ENCODE peak calls at places on chromosomes 6 and 20, in seven cellular contexts. One of them, this sample, is unnamed. For H3K9me3, the result is how much of the 10 kb centered on the place peaks cover.

GRCh38 chr20:54043044-54043967 is 27.1 kb downstream of the BCAS1 start:
- DNase-seq in PC-9: no peak
- DNase-seq in HepG2: no peak
- DNase-seq in uterus: no peak
- DNase-seq in endothelial cell of umbilical vein: no peak
- DNase-seq in IMR-90: no peak
- DNase-seq in CD4-positive, CD25-positive, alpha-beta regulatory T cell: no peak
- DNase-seq in this sample: no peak

GRCh38 chr6:105836379-105836778 is 249.8 kb upstream of the PRDM1 start:
- DNase-seq in CD4-positive, CD25-positive, alpha-beta regulatory T cell: no peak
- DNase-seq in endothelial cell of umbilical vein: no peak
- DNase-seq in IMR-90: no peak
- DNase-seq in PC-9: no peak
- DNase-seq in HepG2: no peak
- DNase-seq in uterus: no peak
- DNase-seq in this sample: no peak

GRCh38 chr6:163572612-163573011 is 158.1 kb downstream of the QKI start:
- DNase-seq in HepG2: no peak
- DNase-seq in PC-9: no peak
- DNase-seq in uterus: no peak
- DNase-seq in endothelial cell of umbilical vein: peak
- DNase-seq in IMR-90: peak
- DNase-seq in CD4-positive, CD25-positive, alpha-beta regulatory T cell: no peak
- DNase-seq in this sample: no peak

GRCh38 chr20:58659841-58660240 is 8.8 kb downstream of the STX16 start:
- DNase-seq in CD4-positive, CD25-positive, alpha-beta regulatory T cell: no peak
- DNase-seq in HepG2: no peak
- DNase-seq in endothelial cell of umbilical vein: no peak
- DNase-seq in PC-9: peak
- DNase-seq in IMR-90: no peak
- DNase-seq in uterus: no peak
- DNase-seq in this sample: no peak

GRCh38 chr6:164039954-164040375 is 625.4 kb downstream of the QKI start:
- DNase-seq in PC-9: no peak
- DNase-seq in uterus: peak
- DNase-seq in endothelial cell of umbilical vein: peak
- DNase-seq in CD4-positive, CD25-positive, alpha-beta regulatory T cell: peak
- DNase-seq in HepG2: no peak
- DNase-seq in IMR-90: no peak
- DNase-seq in this sample: no peak

GRCh38 chr6:28742668-28743270 is 181.0 kb downstream of the TRIM27 start:
- DNase-seq in HepG2: peak
- DNase-seq in PC-9: peak
- DNase-seq in uterus: no peak
- DNase-seq in IMR-90: peak
- DNase-seq in endothelial cell of umbilical vein: peak
- DNase-seq in CD4-positive, CD25-positive, alpha-beta regulatory T cell: no peak
- DNase-seq in this sample: no peak

GRCh38 chr6:112233864-112234263 is 20.5 kb downstream of the LAMA4 start:
- DNase-seq in PC-9: no peak
- DNase-seq in IMR-90: peak
- DNase-seq in uterus: no peak
- DNase-seq in HepG2: no peak
- DNase-seq in CD4-positive, CD25-positive, alpha-beta regulatory T cell: no peak
- DNase-seq in endothelial cell of umbilical vein: peak
- DNase-seq in this sample: no peak

GRCh38 chr6:33769248-33769821 is 19.6 kb downstream of the LEMD2 start:
- DNase-seq in uterus: no peak
- DNase-seq in endothelial cell of umbilical vein: no peak
- DNase-seq in CD4-positive, CD25-positive, alpha-beta regulatory T cell: no peak
- DNase-seq in PC-9: no peak
- DNase-seq in IMR-90: no peak
- DNase-seq in HepG2: no peak
- DNase-seq in this sample: no peak

GRCh38 chr6:25389501-25389900 is 110.3 kb downstream of the CARMIL1 start:
- DNase-seq in IMR-90: no peak
- DNase-seq in uterus: no peak
- DNase-seq in CD4-positive, CD25-positive, alpha-beta regulatory T cell: no peak
- DNase-seq in PC-9: no peak
- DNase-seq in endothelial cell of umbilical vein: peak
- DNase-seq in HepG2: no peak
- DNase-seq in this sample: no peak

GRCh38 chr6:44428682-44429081 is 41.2 kb downstream of the CDC5L start:
- DNase-seq in IMR-90: peak
- DNase-seq in CD4-positive, CD25-positive, alpha-beta regulatory T cell: no peak
- DNase-seq in HepG2: no peak
- DNase-seq in endothelial cell of umbilical vein: no peak
- DNase-seq in uterus: no peak
- DNase-seq in PC-9: no peak
- DNase-seq in this sample: no peak

GRCh38 chr6:39076993-39077535 is 28.5 kb downstream of the GLP1R start:
- DNase-seq in HepG2: no peak
- DNase-seq in CD4-positive, CD25-positive, alpha-beta regulatory T cell: no peak
- DNase-seq in endothelial cell of umbilical vein: no peak
- DNase-seq in PC-9: no peak
- DNase-seq in IMR-90: no peak
- DNase-seq in uterus: no peak
- DNase-seq in this sample: no peak

GRCh38 chr20:33209789-33210188 is 7.4 kb upstream of the BPIFA3 start:
- DNase-seq in HepG2: peak
- DNase-seq in CD4-positive, CD25-positive, alpha-beta regulatory T cell: peak
- DNase-seq in IMR-90: peak
- DNase-seq in uterus: peak
- DNase-seq in endothelial cell of umbilical vein: peak
- DNase-seq in PC-9: peak
- DNase-seq in this sample: peak

GRCh38 chr6:75605635-75606034 is 4.0 kb downstream of the SENP6 start:
- DNase-seq in endothelial cell of umbilical vein: no peak
- DNase-seq in IMR-90: no peak
- DNase-seq in uterus: no peak
- DNase-seq in CD4-positive, CD25-positive, alpha-beta regulatory T cell: no peak
- DNase-seq in HepG2: no peak
- DNase-seq in PC-9: no peak
- DNase-seq in this sample: no peak

GRCh38 chr6:126824226-126824625 is 294.2 kb upstream of the RSPO3 start:
- DNase-seq in endothelial cell of umbilical vein: no peak
- DNase-seq in HepG2: no peak
- DNase-seq in CD4-positive, CD25-positive, alpha-beta regulatory T cell: no peak
- DNase-seq in PC-9: no peak
- DNase-seq in IMR-90: no peak
- DNase-seq in uterus: no peak
- DNase-seq in this sample: no peak

GRCh38 chr6:28816909-28817807 is 106.6 kb downstream of the TRIM27 start:
- DNase-seq in PC-9: peak
- DNase-seq in HepG2: peak
- DNase-seq in uterus: no peak
- DNase-seq in IMR-90: peak
- DNase-seq in CD4-positive, CD25-positive, alpha-beta regulatory T cell: no peak
- DNase-seq in endothelial cell of umbilical vein: peak
- DNase-seq in this sample: no peak

GRCh38 chr20:56179051-56179450 is 69.5 kb upstream of the MC3R start:
- DNase-seq in CD4-positive, CD25-positive, alpha-beta regulatory T cell: no peak
- DNase-seq in endothelial cell of umbilical vein: no peak
- DNase-seq in uterus: no peak
- DNase-seq in HepG2: no peak
- DNase-seq in PC-9: no peak
- DNase-seq in IMR-90: no peak
- DNase-seq in this sample: no peak
- H3K9me3 ChIP-seq in CD4-positive, CD25-positive, alpha-beta regulatory T cell: under half
- H3K9me3 ChIP-seq in endothelial cell of umbilical vein: under half
- H3K9me3 ChIP-seq in uterus: under half
- H3K9me3 ChIP-seq in HepG2: under half
- H3K9me3 ChIP-seq in PC-9: under half
- H3K9me3 ChIP-seq in IMR-90: under half
- H3K9me3 ChIP-seq in this sample: under half

GRCh38 chr20:29419378-29419777 is 1838.1 kb upstream of the DEFB115 start:
- DNase-seq in PC-9: no peak
- DNase-seq in CD4-positive, CD25-positive, alpha-beta regulatory T cell: no peak
- DNase-seq in endothelial cell of umbilical vein: no peak
- DNase-seq in HepG2: no peak
- DNase-seq in uterus: no peak
- DNase-seq in IMR-90: no peak
- DNase-seq in this sample: no peak
- H3K9me3 ChIP-seq in PC-9: under half
- H3K9me3 ChIP-seq in CD4-positive, CD25-positive, alpha-beta regulatory T cell: under half
- H3K9me3 ChIP-seq in endothelial cell of umbilical vein: under half
- H3K9me3 ChIP-seq in HepG2: under half
- H3K9me3 ChIP-seq in uterus: under half
- H3K9me3 ChIP-seq in IMR-90: under half
- H3K9me3 ChIP-seq in this sample: under half

DNA sequence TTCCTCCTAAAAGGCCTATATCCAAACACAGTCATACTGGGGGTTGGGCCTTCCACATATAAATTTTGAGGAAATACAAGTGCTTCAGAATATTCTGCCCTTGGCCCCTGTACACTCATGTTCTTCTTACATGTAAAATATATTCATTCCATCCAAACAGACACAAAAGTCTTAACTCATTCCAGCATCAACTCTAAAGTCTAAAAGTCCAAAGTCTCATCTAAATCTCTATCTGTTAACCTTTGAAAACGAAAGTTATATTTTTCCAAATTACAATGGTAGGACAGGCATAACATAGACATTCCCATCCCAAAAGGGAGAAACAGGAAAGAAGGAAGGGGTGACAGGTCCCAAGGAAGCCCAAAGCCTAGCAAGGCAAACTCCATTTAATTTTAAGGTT is 215.4 kb upstream of the THBS2 start:
- DNase-seq in PC-9: no peak
- DNase-seq in endothelial cell of umbilical vein: no peak
- DNase-seq in IMR-90: no peak
- DNase-seq in HepG2: no peak
- DNase-seq in CD4-positive, CD25-positive, alpha-beta regulatory T cell: no peak
- DNase-seq in uterus: no peak
- DNase-seq in this sample: no peak
- H3K9me3 ChIP-seq in PC-9: under half
- H3K9me3 ChIP-seq in endothelial cell of umbilical vein: under half
- H3K9me3 ChIP-seq in IMR-90: under half
- H3K9me3 ChIP-seq in HepG2: under half
- H3K9me3 ChIP-seq in CD4-positive, CD25-positive, alpha-beta regulatory T cell: under half
- H3K9me3 ChIP-seq in uterus: under half
- H3K9me3 ChIP-seq in this sample: under half

GRCh38 chr20:157154-157553 is at the start of gene DEFB127:
- DNase-seq in HepG2: no peak
- DNase-seq in uterus: no peak
- DNase-seq in endothelial cell of umbilical vein: no peak
- DNase-seq in IMR-90: no peak
- DNase-seq in PC-9: no peak
- DNase-seq in CD4-positive, CD25-positive, alpha-beta regulatory T cell: no peak
- DNase-seq in this sample: no peak

DNA sequence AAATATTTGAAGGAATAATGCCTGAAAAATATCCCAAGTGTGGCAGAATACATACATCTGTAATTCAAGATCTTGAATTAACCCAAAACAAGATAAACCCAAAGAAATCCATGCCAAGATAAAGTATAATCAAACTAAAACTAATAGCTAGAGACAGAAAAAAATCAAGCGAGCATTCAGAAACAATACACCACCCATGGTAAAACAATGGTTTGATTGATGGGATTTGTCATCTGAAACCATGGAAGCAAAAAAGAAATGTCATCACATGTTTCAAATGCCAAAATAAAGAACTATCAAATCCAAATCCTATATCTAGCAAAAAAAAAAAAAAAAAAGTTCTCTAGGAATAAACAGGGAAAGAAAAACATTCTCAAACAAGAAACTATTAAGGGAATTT is 5.1 kb upstream of the DEFB127 start:
- DNase-seq in IMR-90: no peak
- DNase-seq in HepG2: no peak
- DNase-seq in endothelial cell of umbilical vein: no peak
- DNase-seq in uterus: no peak
- DNase-seq in CD4-positive, CD25-positive, alpha-beta regulatory T cell: no peak
- DNase-seq in PC-9: no peak
- DNase-seq in this sample: no peak
- H3K9me3 ChIP-seq in IMR-90: under half
- H3K9me3 ChIP-seq in HepG2: under half
- H3K9me3 ChIP-seq in endothelial cell of umbilical vein: under half
- H3K9me3 ChIP-seq in uterus: under half
- H3K9me3 ChIP-seq in CD4-positive, CD25-positive, alpha-beta regulatory T cell: under half
- H3K9me3 ChIP-seq in PC-9: under half
- H3K9me3 ChIP-seq in this sample: under half

GRCh38 chr20:22533823-22534751 is 50.3 kb downstream of the FOXA2 start:
- DNase-seq in IMR-90: no peak
- DNase-seq in PC-9: no peak
- DNase-seq in HepG2: peak
- DNase-seq in endothelial cell of umbilical vein: no peak
- DNase-seq in uterus: no peak
- DNase-seq in CD4-positive, CD25-positive, alpha-beta regulatory T cell: no peak
- DNase-seq in this sample: no peak
- H3K9me3 ChIP-seq in IMR-90: under half
- H3K9me3 ChIP-seq in PC-9: under half
- H3K9me3 ChIP-seq in HepG2: under half
- H3K9me3 ChIP-seq in endothelial cell of umbilical vein: under half
- H3K9me3 ChIP-seq in uterus: under half
- H3K9me3 ChIP-seq in CD4-positive, CD25-positive, alpha-beta regulatory T cell: under half
- H3K9me3 ChIP-seq in this sample: under half

DNA sequence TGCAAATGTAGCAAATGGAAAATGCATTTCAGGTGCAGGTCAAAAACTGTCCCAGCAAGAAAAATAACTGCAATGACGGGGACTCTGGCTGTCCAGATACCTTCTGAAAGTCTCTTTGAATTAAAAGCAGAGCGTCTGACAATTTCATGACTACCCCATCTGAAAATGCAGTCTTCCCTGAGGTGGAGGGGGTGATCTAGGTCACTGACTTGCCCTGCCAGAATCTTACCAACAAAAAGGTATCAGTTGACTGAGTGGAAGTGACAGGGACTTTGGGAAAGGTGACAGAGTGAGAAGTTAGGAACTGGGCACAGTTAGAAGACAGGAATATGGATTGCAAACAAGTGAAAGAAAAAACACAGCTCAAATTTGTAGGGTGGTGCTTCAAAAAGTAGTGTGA is 402.2 kb downstream of the DHX35 start:
- DNase-seq in CD4-positive, CD25-positive, alpha-beta regulatory T cell: no peak
- DNase-seq in IMR-90: no peak
- DNase-seq in PC-9: no peak
- DNase-seq in HepG2: no peak
- DNase-seq in uterus: no peak
- DNase-seq in endothelial cell of umbilical vein: no peak
- DNase-seq in this sample: no peak
- H3K9me3 ChIP-seq in CD4-positive, CD25-positive, alpha-beta regulatory T cell: under half
- H3K9me3 ChIP-seq in IMR-90: under half
- H3K9me3 ChIP-seq in PC-9: under half
- H3K9me3 ChIP-seq in HepG2: under half
- H3K9me3 ChIP-seq in uterus: under half
- H3K9me3 ChIP-seq in endothelial cell of umbilical vein: under half
- H3K9me3 ChIP-seq in this sample: under half

GRCh38 chr20:46501961-46502360 is 11.4 kb downstream of the ZNF334 start:
- DNase-seq in uterus: no peak
- DNase-seq in PC-9: no peak
- DNase-seq in endothelial cell of umbilical vein: no peak
- DNase-seq in CD4-positive, CD25-positive, alpha-beta regulatory T cell: no peak
- DNase-seq in IMR-90: no peak
- DNase-seq in HepG2: peak
- DNase-seq in this sample: no peak
- H3K9me3 ChIP-seq in uterus: under half
- H3K9me3 ChIP-seq in PC-9: under half
- H3K9me3 ChIP-seq in endothelial cell of umbilical vein: under half
- H3K9me3 ChIP-seq in CD4-positive, CD25-positive, alpha-beta regulatory T cell: under half
- H3K9me3 ChIP-seq in IMR-90: under half
- H3K9me3 ChIP-seq in HepG2: under half
- H3K9me3 ChIP-seq in this sample: under half

This sample was measured in T-helper 17 cell.